ENCODE peak calls at places on chromosome 16, in four cellular contexts. B is NB4, E is adrenal gland, Y is neural crest cell. L is an unnamed sample.

GRCh38 chr16:54340531-54340930 is 53.9 kb upstream of the IRX3 start:
- DNase-seq in B (no peak), E (no peak), Y (no peak), L (no peak)

GRCh38 chr16:19463468-19464315 is 46.0 kb downstream of the TMC5 start:
- DNase-seq in B (no peak), E (no peak), Y (no peak), L (no peak)

GRCh38 chr16:1188781-1189189 is 35.9 kb downstream of the CACNA1H start:
- DNase-seq in B (peak), E (peak), Y (peak), L (peak)

GRCh38 chr16:31216552-31217530 is at the start of gene PYDC1:
- DNase-seq in B (no peak), E (peak), Y (no peak), L (no peak)

GRCh38 chr16:70738083-70738977 is 52.5 kb upstream of the MTSS2 start:
- DNase-seq in B (peak), E (peak), Y (peak), L (peak)

GRCh38 chr16:46777804-46778203 is 29.7 kb upstream of the MYLK3 start:
- DNase-seq in B (no peak), E (no peak), Y (no peak), L (no peak)

GRCh38 chr16:67393111-67393789 is at the start of gene TPPP3:
- DNase-seq in B (no peak), E (peak), Y (peak), L (peak)

GRCh38 chr16:66270333-66270927 is 96.1 kb upstream of the CDH5 start:
- DNase-seq in B (peak), E (peak), Y (peak), L (peak)

GRCh38 chr16:83899272-83899897 is 470 bp downstream of the MLYCD start:
- DNase-seq in B (peak), E (peak), Y (peak), L (peak)

GRCh38 chr16:90034504-90034903 is 15.2 kb upstream of the DBNDD1 start:
- DNase-seq in B (no peak), E (no peak), Y (no peak), L (no peak)

GRCh38 chr16:54654429-54654828 is 276.2 kb upstream of the IRX5 start:
- DNase-seq in B (no peak), E (no peak), Y (no peak), L (no peak)

GRCh38 chr16:46743232-46743719 is 4.9 kb downstream of the MYLK3 start:
- DNase-seq in B (peak), E (peak), Y (no peak), L (peak)

GRCh38 chr16:65010136-65010535 is 111.7 kb downstream of the CDH11 start:
- DNase-seq in B (no peak), E (no peak), Y (no peak), L (no peak)

GRCh38 chr16:15960124-15960971 is 10.9 kb downstream of the ABCC1 start:
- DNase-seq in B (no peak), E (no peak), Y (no peak), L (no peak)

GRCh38 chr16:88539261-88539651 is 30.9 kb upstream of the ZC3H18 start:
- DNase-seq in B (no peak), E (no peak), Y (no peak), L (no peak)

GRCh38 chr16:86287641-86288201 is 222.6 kb upstream of the FOXF1 start:
- DNase-seq in B (no peak), E (no peak), Y (no peak), L (no peak)

GRCh38 chr16:85390511-85391174 is 222.5 kb upstream of the GSE1 start:
- DNase-seq in B (peak), E (peak), Y (no peak), L (peak)

GRCh38 chr16:81349608-81350305 is 35.0 kb downstream of the GAN start:
- DNase-seq in B (no peak), E (no peak), Y (no peak), L (no peak)

GRCh38 chr16:56241596-56241995 is 50.3 kb downstream of the GNAO1 start:
- DNase-seq in B (no peak), E (no peak), Y (no peak), L (no peak)

GRCh38 chr16:82062645-82063058 is 27.6 kb downstream of the HSD17B2 start:
- DNase-seq in B (peak), E (no peak), Y (no peak), L (no peak)

GRCh38 chr16:46859719-46860152 is 24.4 kb upstream of the GPT2 start:
- DNase-seq in B (peak), E (peak), Y (no peak), L (peak)

GRCh38 chr16:81693047-81693446 is 86.0 kb upstream of the PLCG2 start:
- DNase-seq in B (no peak), E (no peak), Y (no peak), L (no peak)

GRCh38 chr16:50297301-50298074 is 31.1 kb downstream of the ADCY7 start:
- DNase-seq in B (no peak), E (no peak), Y (no peak), L (peak)

GRCh38 chr16:71461686-71462648 is at the start of gene ZNF23:
- DNase-seq in B (peak), E (peak), Y (peak), L (peak)

GRCh38 chr16:5604770-5605169 is 507.2 kb upstream of the EEF2KMT start:
- DNase-seq in B (peak), E (no peak), Y (no peak), L (peak)
- TF ChIP-seq CTCF in B (peak), E (no peak), Y (peak), L (no peak)

GRCh38 chr16:14444979-14445810 is 184.9 kb downstream of the PARN start:
- DNase-seq in B (no peak), E (peak), Y (no peak), L (no peak)
- TF ChIP-seq CTCF in B (no peak), E (no peak), Y (no peak), L (no peak)

GRCh38 chr16:57755726-57756423 is 20.3 kb downstream of the KATNB1 start:
- DNase-seq in B (no peak), E (no peak), Y (no peak), L (no peak)

GRCh38 chr16:57756424-57757325 is 21.1 kb downstream of the KATNB1 start:
- DNase-seq in B (no peak), E (no peak), Y (no peak), L (no peak)

GRCh38 chr16:57754354-57755060 is 18.9 kb downstream of the KATNB1 start:
- DNase-seq in B (no peak), E (no peak), Y (no peak), L (no peak)

GRCh38 chr16:57753448-57754353 is 18.1 kb downstream of the KATNB1 start:
- DNase-seq in B (no peak), E (no peak), Y (no peak), L (no peak)

GRCh38 chr16:57755061-57755684 is 19.6 kb downstream of the KATNB1 start:
- DNase-seq in B (no peak), E (no peak), Y (no peak), L (no peak)
- TF ChIP-seq CTCF in B (no peak), E (no peak), Y (no peak), L (no peak)

DNA sequence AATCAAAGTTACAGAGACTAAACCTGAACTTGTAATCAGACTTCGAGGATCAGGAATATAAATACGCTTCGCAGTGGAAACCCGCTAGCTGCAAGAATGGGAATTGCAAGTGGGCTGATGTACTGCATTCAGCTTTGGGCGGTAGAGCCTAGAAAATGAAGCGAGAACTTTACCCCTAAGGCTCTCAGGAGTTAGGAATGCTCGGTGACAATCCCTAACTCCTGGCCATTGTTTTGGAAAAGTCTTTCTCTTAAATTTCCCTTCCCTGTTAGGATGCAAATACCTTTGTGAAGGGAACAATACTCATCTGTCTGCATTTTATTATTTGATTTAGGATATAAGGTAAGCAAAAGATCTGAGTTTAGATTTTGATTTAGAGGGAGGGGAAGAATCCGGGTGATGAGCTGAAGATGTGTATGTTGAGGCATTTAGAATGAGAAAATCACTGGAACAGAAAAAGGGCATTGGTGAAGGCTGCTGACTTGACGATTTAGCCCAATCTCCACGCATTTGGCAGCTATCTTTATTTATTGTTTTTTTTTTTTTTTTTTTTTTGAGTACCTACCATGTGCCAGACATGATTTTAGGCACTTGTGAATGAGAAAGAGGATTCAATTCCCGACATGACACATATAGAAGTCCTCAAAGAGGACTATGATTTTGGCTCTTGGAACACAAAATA is 2.2 kb upstream of the TOX3 start:
- DNase-seq in B (no peak), E (no peak), Y (no peak), L (no peak)
- TF ChIP-seq CTCF in B (no peak), E (peak), Y (peak), L (no peak)

GRCh38 chr16:3131755-3132377 is 3.0 kb upstream of the ZNF213 start:
- DNase-seq in B (peak), E (peak), Y (peak), L (peak)
- TF ChIP-seq CTCF in B (peak), E (peak), Y (peak), L (peak)

GRCh38 chr16:87535855-87536794 is 43.3 kb upstream of the ZCCHC14 start:
- DNase-seq in B (no peak), E (no peak), Y (no peak), L (no peak)
- TF ChIP-seq CTCF in B (no peak), E (no peak), Y (no peak), L (no peak)

GRCh38 chr16:72815348-72816318 is 232.3 kb downstream of the ZFHX3 start:
- DNase-seq in B (no peak), E (no peak), Y (no peak), L (no peak)

GRCh38 chr16:72814226-72814625 is 233.7 kb downstream of the ZFHX3 start:
- DNase-seq in B (no peak), E (no peak), Y (no peak), L (no peak)

GRCh38 chr16:72821551-72821950 is 226.4 kb downstream of the ZFHX3 start:
- DNase-seq in B (no peak), E (no peak), Y (no peak), L (no peak)

GRCh38 chr16:72819345-72819744 is 228.6 kb downstream of the ZFHX3 start:
- DNase-seq in B (no peak), E (peak), Y (no peak), L (no peak)

GRCh38 chr16:72818286-72818845 is 229.6 kb downstream of the ZFHX3 start:
- DNase-seq in B (peak), E (no peak), Y (no peak), L (no peak)
- TF ChIP-seq CTCF in B (peak), E (no peak), Y (peak), L (peak)